ENCODE peak calls at places on chromosomes 16 and 17, in four cellular contexts. One of them, this sample, is unnamed.

GRCh38 chr17:13777003-13777402 is 175.3 kb upstream of the HS3ST3A1 start:
- DNase-seq in SK-N-SH: no peak
- DNase-seq in K562: no peak
- DNase-seq in HCT116: no peak
- DNase-seq in this sample: no peak

GRCh38 chr16:74731853-74732477 is 31.3 kb upstream of the MLKL start:
- DNase-seq in HCT116: no peak
- DNase-seq in K562: no peak
- DNase-seq in SK-N-SH: no peak
- DNase-seq in this sample: peak

GRCh38 chr16:26963109-26963508 is 103.6 kb upstream of the C16orf82 start:
- DNase-seq in HCT116: peak
- DNase-seq in K562: peak
- DNase-seq in SK-N-SH: peak
- DNase-seq in this sample: peak

GRCh38 chr16:621526-622105 is 9.2 kb upstream of the WFIKKN1 start:
- DNase-seq in K562: no peak
- DNase-seq in HCT116: no peak
- DNase-seq in SK-N-SH: no peak
- DNase-seq in this sample: no peak

GRCh38 chr17:81722184-81723120 is 10.4 kb downstream of the SLC25A10 start:
- DNase-seq in SK-N-SH: peak
- DNase-seq in K562: peak
- DNase-seq in HCT116: no peak
- DNase-seq in this sample: no peak

GRCh38 chr17:18961634-18962493 is 9.9 kb downstream of the SLC5A10 start:
- DNase-seq in SK-N-SH: peak
- DNase-seq in K562: no peak
- DNase-seq in HCT116: no peak
- DNase-seq in this sample: no peak

GRCh38 chr17:38720941-38721340 is 9.2 kb upstream of the CISD3 start:
- DNase-seq in SK-N-SH: no peak
- DNase-seq in K562: no peak
- DNase-seq in HCT116: no peak
- DNase-seq in this sample: no peak

GRCh38 chr17:30969989-30970680 is 704 bp upstream of the RNF135 start:
- DNase-seq in K562: no peak
- DNase-seq in SK-N-SH: no peak
- DNase-seq in HCT116: no peak
- DNase-seq in this sample: no peak

GRCh38 chr17:16286947-16287562 is 66.2 kb downstream of the CENPV start:
- DNase-seq in SK-N-SH: no peak
- DNase-seq in K562: peak
- DNase-seq in HCT116: no peak
- DNase-seq in this sample: no peak

GRCh38 chr16:4611337-4612023 is 3.2 kb downstream of the UBALD1 start:
- DNase-seq in HCT116: no peak
- DNase-seq in K562: no peak
- DNase-seq in SK-N-SH: peak
- DNase-seq in this sample: no peak

GRCh38 chr16:69404275-69404805 is 18.5 kb upstream of the TERF2 start:
- DNase-seq in K562: peak
- DNase-seq in HCT116: peak
- DNase-seq in SK-N-SH: no peak
- DNase-seq in this sample: peak

GRCh38 chr16:29975811-29976511 is 2.3 kb downstream of the TAOK2 start:
- DNase-seq in SK-N-SH: no peak
- DNase-seq in HCT116: no peak
- DNase-seq in K562: no peak
- DNase-seq in this sample: no peak

GRCh38 chr16:53614346-53614745 is 89.3 kb downstream of the RPGRIP1L start:
- DNase-seq in HCT116: no peak
- DNase-seq in K562: no peak
- DNase-seq in SK-N-SH: no peak
- DNase-seq in this sample: no peak

GRCh38 chr16:88366704-88367047 is 16.1 kb upstream of the ZNF469 start:
- DNase-seq in SK-N-SH: no peak
- DNase-seq in HCT116: no peak
- DNase-seq in K562: no peak
- DNase-seq in this sample: no peak

GRCh38 chr16:31471875-31472558 is at the start of gene TGFB1I1:
- DNase-seq in SK-N-SH: peak
- DNase-seq in HCT116: no peak
- DNase-seq in K562: no peak
- DNase-seq in this sample: no peak

GRCh38 chr16:54397190-54397835 is 110.7 kb upstream of the IRX3 start:
- DNase-seq in K562: no peak
- DNase-seq in HCT116: no peak
- DNase-seq in SK-N-SH: no peak
- DNase-seq in this sample: no peak

GRCh38 chr17:6793748-6794493 is 17.9 kb downstream of the FBXO39 start:
- DNase-seq in SK-N-SH: no peak
- DNase-seq in HCT116: no peak
- DNase-seq in K562: no peak
- DNase-seq in this sample: no peak

GRCh38 chr16:1408171-1408837 is 6.2 kb downstream of the UNKL start:
- DNase-seq in HCT116: peak
- DNase-seq in SK-N-SH: peak
- DNase-seq in K562: peak
- DNase-seq in this sample: peak

DNA sequence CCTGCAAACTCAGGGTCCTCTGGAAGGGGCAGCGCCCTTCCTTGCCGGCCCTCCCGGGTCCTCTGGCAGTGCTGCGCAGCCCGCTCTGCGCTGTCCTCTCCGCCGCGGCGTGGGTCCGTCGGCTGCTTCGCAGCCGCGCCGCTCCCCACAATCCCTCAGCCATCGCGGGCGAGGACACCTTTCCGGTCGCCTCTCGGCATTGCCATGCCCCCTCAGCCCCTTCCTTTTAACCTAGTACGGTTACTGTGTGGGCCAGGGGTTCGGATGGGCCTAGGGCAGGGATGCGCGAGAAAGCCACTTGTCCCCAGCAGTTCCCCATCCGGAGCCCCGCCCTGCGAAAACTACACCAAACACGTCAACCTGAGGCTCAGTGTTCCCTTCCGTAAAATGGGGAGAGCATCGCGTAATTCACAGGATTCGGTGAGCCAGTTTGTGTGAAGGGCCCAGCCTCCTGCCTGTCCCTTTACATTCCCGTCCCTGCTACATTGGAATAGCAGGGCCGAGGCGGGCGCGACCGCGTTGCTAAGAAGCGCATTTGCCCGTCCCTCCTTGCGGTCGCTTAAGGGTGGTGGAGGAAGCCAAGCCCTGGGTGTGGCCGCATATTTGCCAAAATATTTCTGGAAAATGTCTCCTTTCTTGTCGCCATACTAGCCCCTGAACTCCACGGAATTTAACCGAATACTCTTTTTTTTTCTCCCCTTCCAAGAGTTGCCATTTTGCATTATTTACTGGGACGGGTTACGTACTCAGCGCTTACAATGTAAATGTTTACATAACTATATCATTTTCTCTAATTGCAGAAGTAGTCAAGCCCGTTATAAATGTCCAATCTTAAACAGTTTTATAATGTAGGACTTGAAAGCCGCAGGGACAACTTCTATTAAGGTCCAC is 13.2 kb downstream of the COPZ2 start:
- DNase-seq in K562: no peak
- DNase-seq in HCT116: peak
- DNase-seq in SK-N-SH: no peak
- DNase-seq in this sample: no peak
- TF ChIP-seq ELF1 in K562: no peak
- TF ChIP-seq ELF1 in HCT116: no peak
- TF ChIP-seq ELF1 in SK-N-SH: no peak
- TF ChIP-seq ELF1 in this sample: no peak

GRCh38 chr17:27295945-27296344 is 2.0 kb downstream of the WSB1 start:
- DNase-seq in SK-N-SH: no peak
- DNase-seq in K562: no peak
- DNase-seq in HCT116: no peak
- DNase-seq in this sample: no peak
- TF ChIP-seq ELF1 in SK-N-SH: no peak
- TF ChIP-seq ELF1 in K562: no peak
- TF ChIP-seq ELF1 in HCT116: no peak
- TF ChIP-seq ELF1 in this sample: no peak

DNA sequence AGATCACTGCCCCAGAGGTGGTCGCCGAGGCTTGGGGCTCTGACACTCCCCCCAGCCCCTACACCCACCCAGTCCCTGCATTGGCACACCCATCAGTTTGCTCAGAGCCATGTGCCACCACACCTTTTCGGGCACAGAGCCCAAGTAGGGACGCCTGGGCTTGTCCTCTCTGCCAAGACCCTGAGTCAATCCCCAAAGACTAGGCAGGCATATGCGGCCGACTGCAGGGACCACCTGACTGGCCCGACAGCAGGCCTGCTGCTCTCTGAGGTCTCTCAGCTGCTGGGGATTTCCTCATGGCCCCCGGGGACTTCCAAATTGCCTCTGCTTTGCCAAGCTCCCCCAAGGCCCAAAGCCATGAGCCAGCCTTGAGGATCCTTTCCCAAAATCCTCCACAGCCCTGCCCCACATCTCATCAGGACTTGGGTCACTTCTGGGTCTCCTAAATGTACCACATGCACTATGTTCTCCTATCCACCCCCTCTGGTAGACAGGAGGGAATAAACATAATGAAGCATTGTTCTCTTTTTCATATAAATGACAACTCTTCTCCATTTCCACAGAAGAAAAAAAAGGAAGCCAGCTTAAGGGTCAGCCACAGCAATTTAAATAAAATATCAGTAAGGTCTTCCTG is 30.6 kb downstream of the MYO18A start:
- DNase-seq in HCT116: no peak
- DNase-seq in SK-N-SH: no peak
- DNase-seq in K562: no peak
- DNase-seq in this sample: no peak
- TF ChIP-seq ELF1 in HCT116: no peak
- TF ChIP-seq ELF1 in SK-N-SH: no peak
- TF ChIP-seq ELF1 in K562: no peak
- TF ChIP-seq ELF1 in this sample: no peak

DNA sequence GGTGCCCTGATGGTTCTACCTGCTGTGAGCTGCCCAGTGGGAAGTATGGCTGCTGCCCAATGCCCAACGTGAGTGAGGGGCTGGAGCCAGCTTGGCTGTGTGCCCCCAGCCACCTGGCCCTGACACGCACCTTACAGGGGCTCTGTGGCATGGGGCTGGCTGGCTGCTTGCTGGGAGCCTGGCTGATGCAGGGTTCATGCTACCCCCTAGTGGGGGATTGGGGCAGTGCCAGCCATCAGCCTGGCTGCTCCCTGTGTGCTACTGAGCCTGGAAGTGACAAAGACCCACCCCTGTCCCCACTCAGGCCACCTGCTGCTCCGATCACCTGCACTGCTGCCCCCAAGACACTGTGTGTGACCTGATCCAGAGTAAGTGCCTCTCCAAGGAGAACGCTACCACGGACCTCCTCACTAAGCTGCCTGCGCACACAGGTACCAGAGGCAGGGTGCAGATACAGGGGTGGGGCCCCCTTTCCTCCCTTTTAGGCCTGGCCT is 5.7 kb downstream of the GRN start:
- DNase-seq in HCT116: no peak
- DNase-seq in K562: peak
- DNase-seq in SK-N-SH: peak
- DNase-seq in this sample: peak
- TF ChIP-seq ELF1 in HCT116: no peak
- TF ChIP-seq ELF1 in K562: no peak
- TF ChIP-seq ELF1 in SK-N-SH: no peak
- TF ChIP-seq ELF1 in this sample: no peak

GRCh38 chr17:36755586-36755985 is 154.2 kb downstream of the MRM1 start:
- DNase-seq in HCT116: peak
- DNase-seq in SK-N-SH: peak
- DNase-seq in K562: peak
- DNase-seq in this sample: peak
- TF ChIP-seq ELF1 in HCT116: no peak
- TF ChIP-seq ELF1 in SK-N-SH: no peak
- TF ChIP-seq ELF1 in K562: no peak
- TF ChIP-seq ELF1 in this sample: no peak

This sample was measured in HepG2.